ENCODE peak calls at places on chromosomes 7 and 10, in ten cellular contexts. Q is heart left ventricle; A is dorsolateral prefrontal cortex; U is body of pancreas; S is AG04450; W is MM.1S; K is CD8-positive, alpha-beta T cell; Y is thoracic aorta; L is right lobe of liver; H is H7. C is an unnamed sample. For H3K27me3, the result is how much of the 10 kb centered on the place peaks cover.

GRCh38 chr7:70774895-70775527 is 356.9 kb upstream of the GALNT17 start:
- DNase-seq in Q (no peak), A (no peak), U (no peak), S (no peak), W (no peak), K (no peak), Y (no peak), L (no peak), H (no peak), C (no peak)

GRCh38 chr7:880450-880849 is 4.1 kb downstream of the GET4 start:
- DNase-seq in Q (no peak), A (no peak), U (no peak), S (no peak), W (no peak), K (no peak), Y (no peak), L (peak), H (no peak), C (no peak)

GRCh38 chr10:23110722-23111660 is 15.6 kb downstream of the MSRB2 start:
- DNase-seq in Q (no peak), A (no peak), U (no peak), S (no peak), W (no peak), K (no peak), Y (no peak), L (no peak), H (no peak), C (no peak)

GRCh38 chr10:122495406-122496340 is 34.3 kb downstream of the HTRA1 start:
- DNase-seq in Q (peak), A (peak), U (no peak), S (no peak), W (no peak), K (peak), Y (no peak), L (no peak), H (no peak), C (no peak)

GRCh38 chr7:37248396-37248836 is 200.2 kb downstream of the ELMO1 start:
- DNase-seq in Q (peak), A (no peak), U (peak), S (no peak), W (no peak), K (no peak), Y (no peak), L (no peak), H (peak), C (no peak)

GRCh38 chr10:29392376-29393021 is 103.6 kb downstream of the LYZL1 start:
- DNase-seq in Q (no peak), A (no peak), U (peak), S (no peak), W (no peak), K (peak), Y (no peak), L (no peak), H (peak), C (no peak)

GRCh38 chr10:61973169-61973568 is 71.7 kb downstream of the ARID5B start:
- DNase-seq in Q (no peak), A (no peak), U (no peak), S (no peak), W (no peak), K (no peak), Y (no peak), L (no peak), H (no peak), C (no peak)

GRCh38 chr10:20622522-20623270 is 274.4 kb downstream of the NEBL start:
- DNase-seq in Q (no peak), A (no peak), U (no peak), S (no peak), W (no peak), K (no peak), Y (no peak), L (no peak), H (no peak), C (no peak)

GRCh38 chr7:102983602-102984001 is 70.8 kb downstream of the LRRC17 start:
- DNase-seq in Q (no peak), A (no peak), U (no peak), S (no peak), W (no peak), K (no peak), Y (no peak), L (no peak), H (no peak), C (no peak)

GRCh38 chr7:78601728-78602127 is 803.2 kb downstream of the PHTF2 start:
- DNase-seq in Q (no peak), A (no peak), U (no peak), S (no peak), W (no peak), K (no peak), Y (no peak), L (no peak), H (no peak), C (no peak)

GRCh38 chr10:52232561-52233350 is 81.3 kb upstream of the DKK1 start:
- DNase-seq in Q (no peak), A (no peak), U (peak), S (no peak), W (no peak), K (no peak), Y (no peak), L (no peak), H (no peak), C (no peak)

GRCh38 chr10:129958118-129958685 is 5.9 kb downstream of the EBF3 start:
- DNase-seq in Q (no peak), A (no peak), U (no peak), S (no peak), W (no peak), K (no peak), Y (no peak), L (no peak), H (no peak), C (no peak)

GRCh38 chr10:97561678-97562077 is 10.9 kb upstream of the ANKRD2 start:
- DNase-seq in Q (no peak), A (no peak), U (no peak), S (no peak), W (no peak), K (no peak), Y (no peak), L (no peak), H (no peak), C (no peak)

GRCh38 chr10:44926771-44927751 is 15.9 kb downstream of the TMEM72 start:
- DNase-seq in Q (no peak), A (no peak), U (no peak), S (no peak), W (no peak), K (no peak), Y (no peak), L (peak), H (peak), C (no peak)

GRCh38 chr7:88226886-88227516 is 7.2 kb upstream of the SRI start:
- DNase-seq in Q (no peak), A (no peak), U (peak), S (peak), W (no peak), K (no peak), Y (no peak), L (peak), H (no peak), C (no peak)

GRCh38 chr7:19519443-19519977 is 189.3 kb downstream of the POLR1F start:
- DNase-seq in Q (peak), A (no peak), U (no peak), S (no peak), W (no peak), K (no peak), Y (no peak), L (no peak), H (no peak), C (no peak)

GRCh38 chr7:68619476-68619875 is 978.8 kb upstream of the AUTS2 start:
- DNase-seq in Q (no peak), A (no peak), U (no peak), S (no peak), W (no peak), K (no peak), Y (no peak), L (no peak), H (no peak), C (no peak)

GRCh38 chr7:130733866-130734524 is at the start of gene KLF14:
- DNase-seq in Q (peak), A (no peak), U (peak), S (no peak), W (peak), K (peak), Y (no peak), L (peak), H (peak), C (no peak)

GRCh38 chr10:10235003-10235402 is 782.7 kb upstream of the CELF2 start:
- DNase-seq in Q (no peak), A (no peak), U (no peak), S (no peak), W (no peak), K (no peak), Y (no peak), L (no peak), H (no peak), C (no peak)

GRCh38 chr7:131745645-131746248 is 189.3 kb upstream of the PODXL start:
- DNase-seq in Q (peak), A (no peak), U (peak), S (no peak), W (peak), K (no peak), Y (no peak), L (no peak), H (peak), C (no peak)

GRCh38 chr10:72637398-72637857 is 11.5 kb upstream of the MICU1 start:
- DNase-seq in Q (peak), A (no peak), U (no peak), S (no peak), W (no peak), K (no peak), Y (peak), L (peak), H (no peak), C (peak)

GRCh38 chr10:119980956-119981355 is 88.4 kb downstream of the SEC23IP start:
- DNase-seq in Q (no peak), A (no peak), U (no peak), S (no peak), W (no peak), K (no peak), Y (no peak), L (no peak), H (no peak), C (no peak)

GRCh38 chr10:91412688-91413087 is 2.5 kb downstream of the HECTD2 start:
- DNase-seq in Q (no peak), A (no peak), U (no peak), S (no peak), W (no peak), K (no peak), Y (no peak), L (no peak), H (peak), C (no peak)

GRCh38 chr10:124648738-124649137 is 95.4 kb downstream of the FAM53B start:
- DNase-seq in Q (peak), A (peak), U (peak), S (peak), W (peak), K (peak), Y (no peak), L (peak), H (no peak), C (no peak)

GRCh38 chr7:127938588-127938987 is 92.6 kb downstream of the LRRC4 start:
- DNase-seq in Q (no peak), A (no peak), U (no peak), S (peak), W (no peak), K (no peak), Y (no peak), L (no peak), H (no peak), C (no peak)

GRCh38 chr10:90319188-90319914 is 538.5 kb downstream of the HTR7 start:
- DNase-seq in Q (no peak), A (no peak), U (no peak), S (peak), W (no peak), K (no peak), Y (no peak), L (no peak), H (peak), C (peak)

GRCh38 chr7:73304071-73304470 is 4.6 kb downstream of the NSUN5 start:
- DNase-seq in Q (no peak), A (no peak), U (no peak), S (no peak), W (no peak), K (no peak), Y (no peak), L (no peak), H (peak), C (no peak)

GRCh38 chr10:22716943-22717342 is 2.6 kb upstream of the PIP4K2A start:
- DNase-seq in Q (no peak), A (no peak), U (no peak), S (no peak), W (no peak), K (no peak), Y (no peak), L (no peak), H (no peak), C (no peak)

GRCh38 chr7:151903249-151904032 is 26.5 kb upstream of the PRKAG2 start:
- DNase-seq in Q (no peak), A (no peak), U (no peak), S (no peak), W (no peak), K (no peak), Y (no peak), L (no peak), H (no peak), C (no peak)

GRCh38 chr7:117302396-117302795 is 20.5 kb downstream of the WNT2 start:
- DNase-seq in Q (no peak), A (no peak), U (no peak), S (no peak), W (no peak), K (no peak), Y (no peak), L (no peak), H (no peak), C (no peak)

GRCh38 chr7:20238754-20239324 is 21.7 kb upstream of the MACC1 start:
- DNase-seq in Q (no peak), A (no peak), U (no peak), S (no peak), W (peak), K (no peak), Y (no peak), L (peak), H (no peak), C (peak)

GRCh38 chr7:50199824-50200223 is 104.7 kb upstream of the IKZF1 start:
- DNase-seq in Q (no peak), A (no peak), U (no peak), S (no peak), W (no peak), K (no peak), Y (no peak), L (no peak), H (no peak), C (no peak)

GRCh38 chr7:517848-518629 is 1.6 kb downstream of the PDGFA start:
- DNase-seq in Q (peak), A (peak), U (peak), S (no peak), W (no peak), K (peak), Y (no peak), L (peak), H (peak), C (no peak)

GRCh38 chr7:93178213-93178612 is 30.0 kb upstream of the SAMD9L start:
- DNase-seq in Q (no peak), A (no peak), U (no peak), S (no peak), W (no peak), K (no peak), Y (no peak), L (no peak), H (no peak), C (no peak)

GRCh38 chr10:17022898-17023297 is 106.7 kb downstream of the CUBN start:
- DNase-seq in Q (no peak), A (no peak), U (no peak), S (no peak), W (no peak), K (no peak), Y (no peak), L (no peak), H (no peak), C (no peak)

GRCh38 chr7:18087687-18088078 is 60.0 kb upstream of the PRPS1L1 start:
- DNase-seq in Q (no peak), A (no peak), U (no peak), S (no peak), W (no peak), K (no peak), Y (no peak), L (no peak), H (peak), C (no peak)

GRCh38 chr10:71598673-71599072 is 120.9 kb downstream of the C10orf105 start:
- DNase-seq in Q (peak), A (peak), U (peak), S (no peak), W (no peak), K (no peak), Y (no peak), L (peak), H (no peak), C (no peak)

DNA sequence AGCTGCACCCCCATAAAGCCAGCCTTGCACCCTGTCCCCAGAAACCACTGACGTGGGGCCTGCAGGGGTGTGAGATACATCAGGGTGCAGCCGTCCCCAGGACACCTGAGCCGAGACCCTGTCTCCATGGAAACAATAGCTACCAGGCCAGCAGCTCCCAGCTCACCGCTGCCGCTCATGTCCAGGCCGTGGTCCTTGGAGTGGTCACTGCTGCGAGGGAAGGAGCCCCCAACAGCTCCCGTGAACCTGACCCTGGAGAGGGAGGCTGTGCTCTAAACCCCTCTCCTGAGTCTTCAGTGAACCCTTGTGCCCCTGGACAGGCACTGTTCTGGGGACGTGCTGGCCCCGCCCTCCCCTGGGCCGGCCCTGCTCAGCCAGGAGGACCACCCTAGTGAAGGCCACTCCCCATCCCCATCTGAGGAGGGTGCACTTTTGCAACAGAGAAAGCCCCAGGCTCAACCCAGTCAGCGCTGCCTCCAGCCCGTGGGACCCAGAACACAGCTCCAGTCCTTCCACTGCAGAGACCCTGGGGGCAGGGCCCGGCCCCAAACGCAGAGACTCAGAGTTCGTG is 19.6 kb upstream of the INPP5A start:
- DNase-seq in Q (peak), A (peak), U (peak), S (no peak), W (no peak), K (no peak), Y (no peak), L (no peak), H (peak), C (no peak)
- H3K4me3 ChIP-seq in Q (peak), A (no peak), U (no peak), S (no peak), W (no peak), K (no peak), Y (peak), L (no peak), H (peak), C (no peak)

DNA sequence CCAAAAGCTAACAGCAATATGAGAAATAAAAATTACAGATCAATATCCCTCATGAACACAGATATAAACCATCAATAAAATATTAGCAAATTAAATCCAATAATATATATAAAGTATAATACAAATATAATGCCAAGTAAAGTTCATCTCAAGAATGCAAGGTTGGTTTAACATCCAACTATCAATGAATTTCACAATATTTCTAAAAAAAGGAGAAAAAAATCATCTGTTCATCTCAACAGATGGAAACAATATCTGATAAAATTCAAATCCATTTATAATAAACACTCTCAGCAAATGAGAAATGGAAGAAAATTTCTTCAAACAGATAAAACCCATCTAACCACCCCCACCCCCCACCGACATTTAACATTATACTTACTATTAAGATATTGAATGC is 86.9 kb downstream of the SIRT1 start:
- DNase-seq in Q (no peak), A (no peak), U (no peak), S (no peak), W (no peak), K (no peak), Y (no peak), L (no peak), H (no peak), C (no peak)
- H3K27me3 ChIP-seq in Q (under half), A (under half), U (under half), S (under half), W (under half), K (under half), Y (under half), L (under half), H (under half), C (under half)

DNA sequence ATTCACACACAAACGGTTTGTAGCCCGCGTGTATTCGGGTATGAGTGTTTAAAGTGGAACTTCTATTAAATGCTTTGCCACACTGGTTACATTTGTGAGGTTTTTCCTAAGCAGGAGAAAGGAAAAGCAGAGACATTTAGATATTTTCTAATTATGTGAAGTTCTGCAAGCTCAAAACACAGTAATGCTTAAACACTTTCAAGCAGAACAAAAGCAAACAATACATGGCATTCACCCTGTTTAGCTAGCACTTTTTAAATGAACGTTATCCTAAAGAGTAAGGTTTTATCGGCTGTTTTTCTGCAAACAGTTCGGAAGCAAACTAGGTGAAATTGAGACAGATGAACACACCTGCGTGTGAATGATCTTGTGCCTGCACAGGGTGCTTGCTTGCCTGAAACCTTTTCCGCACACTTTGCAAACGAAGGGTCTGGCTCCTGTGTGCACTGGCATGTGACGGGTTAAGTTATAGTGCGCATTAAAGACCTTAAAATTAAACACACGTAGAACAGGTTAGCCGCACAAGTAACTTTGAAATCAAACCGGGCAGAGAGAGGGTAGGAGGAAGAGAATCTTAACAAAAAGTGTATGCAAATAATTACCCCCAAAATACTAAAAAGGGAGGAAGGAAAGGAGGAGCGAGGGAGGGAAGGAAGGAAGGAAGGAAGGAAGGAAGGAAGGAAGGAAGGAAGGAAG is 1.6 kb downstream of the FEZF1 start:
- DNase-seq in Q (no peak), A (no peak), U (no peak), S (no peak), W (peak), K (no peak), Y (no peak), L (no peak), H (no peak), C (no peak)
- H3K4me3 ChIP-seq in Q (no peak), A (no peak), U (no peak), S (no peak), W (no peak), K (no peak), Y (no peak), L (no peak), H (no peak), C (no peak)

GRCh38 chr10:110642980-110643655 is 1.0 kb upstream of the RBM20 start:
- DNase-seq in Q (peak), A (no peak), U (no peak), S (no peak), W (no peak), K (no peak), Y (no peak), L (no peak), H (peak), C (no peak)
- H3K27me3 ChIP-seq in Q (under half), A (under half), U (under half), S (under half), W (under half), K (under half), Y (under half), L (under half), H (half or more), C (under half)

GRCh38 chr10:110225441-110225755 is 18.0 kb downstream of the MXI1 start:
- DNase-seq in Q (no peak), A (no peak), U (no peak), S (no peak), W (peak), K (no peak), Y (no peak), L (no peak), H (no peak), C (no peak)

GRCh38 chr10:110225756-110226554 is 18.6 kb downstream of the MXI1 start:
- DNase-seq in Q (peak), A (peak), U (peak), S (peak), W (peak), K (peak), Y (peak), L (peak), H (peak), C (peak)

GRCh38 chr10:110226555-110226925 is 19.1 kb downstream of the MXI1 start:
- DNase-seq in Q (peak), A (peak), U (peak), S (peak), W (peak), K (peak), Y (peak), L (peak), H (peak), C (peak)

GRCh38 chr10:110222896-110223675 is 15.7 kb downstream of the MXI1 start:
- DNase-seq in Q (no peak), A (no peak), U (no peak), S (no peak), W (no peak), K (no peak), Y (no peak), L (no peak), H (no peak), C (no peak)

GRCh38 chr10:110224992-110225391 is 17.6 kb downstream of the MXI1 start:
- DNase-seq in Q (no peak), A (no peak), U (no peak), S (no peak), W (no peak), K (no peak), Y (no peak), L (no peak), H (no peak), C (no peak)
- H3K4me3 ChIP-seq in Q (peak), A (peak), U (no peak), S (peak), W (peak), K (peak), Y (peak), L (peak), H (peak), C (peak)

C was measured in GM06990.